ENCODE peak calls at places on chromosomes 2 and 18, in five cellular contexts. One of them, this sample, is unnamed.

GRCh38 chr2:27956895-27957294 is 66.4 kb downstream of the BABAM2 start:
- DNase-seq in SK-N-SH: no peak
- DNase-seq in lower lobe of right lung: no peak
- DNase-seq in brain microvascular endothelial cell: peak; percentile 24
- DNase-seq in astrocyte of the cerebellum: no peak
- DNase-seq in this sample: peak; percentile 40

GRCh38 chr2:27072950-27073349 is 1.5 kb upstream of the OST4 start:
- DNase-seq in astrocyte of the cerebellum: peak; percentile 63
- DNase-seq in brain microvascular endothelial cell: no peak
- DNase-seq in SK-N-SH: no peak
- DNase-seq in lower lobe of right lung: no peak
- DNase-seq in this sample: no peak

GRCh38 chr18:28208712-28209265 is 31.9 kb upstream of the CDH2 start:
- DNase-seq in astrocyte of the cerebellum: no peak
- DNase-seq in SK-N-SH: no peak
- DNase-seq in lower lobe of right lung: no peak
- DNase-seq in brain microvascular endothelial cell: no peak
- DNase-seq in this sample: no peak

GRCh38 chr2:16081316-16082200 is 141.2 kb downstream of the MYCN start:
- DNase-seq in SK-N-SH: no peak
- DNase-seq in lower lobe of right lung: no peak
- DNase-seq in astrocyte of the cerebellum: no peak
- DNase-seq in brain microvascular endothelial cell: no peak
- DNase-seq in this sample: no peak

GRCh38 chr2:169964740-169965139 is 137.5 kb downstream of the UBR3 start:
- DNase-seq in SK-N-SH: no peak
- DNase-seq in lower lobe of right lung: no peak
- DNase-seq in astrocyte of the cerebellum: no peak
- DNase-seq in brain microvascular endothelial cell: no peak
- DNase-seq in this sample: no peak

GRCh38 chr2:40213616-40214015 is 238.3 kb downstream of the SLC8A1 start:
- DNase-seq in lower lobe of right lung: no peak
- DNase-seq in astrocyte of the cerebellum: no peak
- DNase-seq in SK-N-SH: no peak
- DNase-seq in brain microvascular endothelial cell: no peak
- DNase-seq in this sample: no peak

GRCh38 chr2:173415663-173416469 is 61.2 kb downstream of the CDCA7 start:
- DNase-seq in SK-N-SH: no peak
- DNase-seq in brain microvascular endothelial cell: no peak
- DNase-seq in lower lobe of right lung: no peak
- DNase-seq in astrocyte of the cerebellum: no peak
- DNase-seq in this sample: no peak

GRCh38 chr2:47218066-47218581 is 63.0 kb upstream of the STPG4 start:
- DNase-seq in SK-N-SH: no peak
- DNase-seq in brain microvascular endothelial cell: no peak
- DNase-seq in lower lobe of right lung: peak; percentile 61
- DNase-seq in astrocyte of the cerebellum: no peak
- DNase-seq in this sample: no peak

GRCh38 chr2:229714736-229715541 is 584 bp upstream of the DNER start:
- DNase-seq in brain microvascular endothelial cell: peak; percentile 55
- DNase-seq in astrocyte of the cerebellum: peak; percentile 11
- DNase-seq in lower lobe of right lung: peak; percentile 68
- DNase-seq in SK-N-SH: peak; percentile 70
- DNase-seq in this sample: no peak

GRCh38 chr2:10271509-10271908 is 31.2 kb upstream of the HPCAL1 start:
- DNase-seq in lower lobe of right lung: no peak
- DNase-seq in astrocyte of the cerebellum: no peak
- DNase-seq in brain microvascular endothelial cell: no peak
- DNase-seq in SK-N-SH: no peak
- DNase-seq in this sample: no peak

GRCh38 chr2:30978854-30979253 is 159.4 kb downstream of the GALNT14 start:
- DNase-seq in lower lobe of right lung: no peak
- DNase-seq in astrocyte of the cerebellum: no peak
- DNase-seq in SK-N-SH: no peak
- DNase-seq in brain microvascular endothelial cell: no peak
- DNase-seq in this sample: no peak

GRCh38 chr2:172740871-172741270 is 5.2 kb downstream of the RAPGEF4 start:
- DNase-seq in astrocyte of the cerebellum: no peak
- DNase-seq in SK-N-SH: no peak
- DNase-seq in brain microvascular endothelial cell: no peak
- DNase-seq in lower lobe of right lung: no peak
- DNase-seq in this sample: no peak

GRCh38 chr2:239862613-239863012 is 162.5 kb downstream of the NDUFA10 start:
- DNase-seq in lower lobe of right lung: no peak
- DNase-seq in SK-N-SH: no peak
- DNase-seq in astrocyte of the cerebellum: no peak
- DNase-seq in brain microvascular endothelial cell: no peak
- DNase-seq in this sample: no peak

GRCh38 chr2:29012211-29012681 is 31.1 kb downstream of the TOGARAM2 start:
- DNase-seq in astrocyte of the cerebellum: no peak
- DNase-seq in SK-N-SH: peak; percentile 41
- DNase-seq in lower lobe of right lung: peak; percentile 60
- DNase-seq in brain microvascular endothelial cell: no peak
- DNase-seq in this sample: no peak

GRCh38 chr2:230411484-230412368 is 4.3 kb upstream of the SP100 start:
- DNase-seq in brain microvascular endothelial cell: peak; percentile 53
- DNase-seq in SK-N-SH: peak; percentile 85
- DNase-seq in astrocyte of the cerebellum: no peak
- DNase-seq in lower lobe of right lung: peak; percentile 76
- DNase-seq in this sample: no peak

GRCh38 chr2:38723173-38723572 is 28.0 kb downstream of the SRSF7 start:
- DNase-seq in lower lobe of right lung: no peak
- DNase-seq in astrocyte of the cerebellum: no peak
- DNase-seq in SK-N-SH: no peak
- DNase-seq in brain microvascular endothelial cell: no peak
- DNase-seq in this sample: no peak

GRCh38 chr2:218898109-218898878 is 17.6 kb downstream of the WNT10A start:
- DNase-seq in SK-N-SH: peak; percentile 94
- DNase-seq in astrocyte of the cerebellum: no peak
- DNase-seq in lower lobe of right lung: peak; percentile 81
- DNase-seq in brain microvascular endothelial cell: peak; percentile 30
- DNase-seq in this sample: no peak

GRCh38 chr18:21997207-21998143 is 171.9 kb upstream of the GATA6 start:
- DNase-seq in lower lobe of right lung: no peak
- DNase-seq in brain microvascular endothelial cell: peak; percentile 18
- DNase-seq in SK-N-SH: peak; percentile 53
- DNase-seq in astrocyte of the cerebellum: no peak
- DNase-seq in this sample: no peak

GRCh38 chr2:35468271-35468670 is 887.3 kb upstream of the CRIM1 start:
- DNase-seq in astrocyte of the cerebellum: peak; percentile 43
- DNase-seq in brain microvascular endothelial cell: peak; percentile 13
- DNase-seq in SK-N-SH: no peak
- DNase-seq in lower lobe of right lung: no peak
- DNase-seq in this sample: no peak

GRCh38 chr18:48202899-48203260 is 206.3 kb downstream of the ZBTB7C start:
- DNase-seq in lower lobe of right lung: no peak
- DNase-seq in brain microvascular endothelial cell: no peak
- DNase-seq in astrocyte of the cerebellum: no peak
- DNase-seq in SK-N-SH: no peak
- DNase-seq in this sample: no peak

GRCh38 chr2:214574077-214574775 is 163.4 kb downstream of the VWC2L start:
- DNase-seq in brain microvascular endothelial cell: no peak
- DNase-seq in astrocyte of the cerebellum: no peak
- DNase-seq in SK-N-SH: no peak
- DNase-seq in lower lobe of right lung: no peak
- DNase-seq in this sample: no peak

DNA sequence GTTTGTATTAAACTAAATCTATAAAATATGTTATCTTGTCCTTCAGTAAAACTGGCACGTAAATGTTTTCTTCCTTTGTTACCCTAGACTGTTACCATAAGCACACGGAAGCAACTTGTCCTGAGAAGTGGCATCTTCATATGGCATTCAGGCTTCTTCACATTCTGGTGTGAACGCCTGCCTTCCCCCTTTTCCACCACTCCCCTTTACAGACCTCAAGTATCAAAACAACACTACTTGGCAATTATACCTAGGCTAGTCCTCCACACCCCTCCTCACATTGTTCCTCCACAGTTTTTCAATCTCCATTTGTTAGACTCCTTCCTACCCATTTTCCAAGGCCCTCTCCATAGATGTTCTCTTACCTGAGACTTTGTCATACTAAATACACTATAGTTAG is 2.9 kb downstream of the MEX3C start:
- DNase-seq in astrocyte of the cerebellum: no peak
- DNase-seq in lower lobe of right lung: no peak
- DNase-seq in SK-N-SH: no peak
- DNase-seq in brain microvascular endothelial cell: no peak
- DNase-seq in this sample: no peak
- H3K4me3 ChIP-seq in astrocyte of the cerebellum: peak overlapping the region; percentile 95
- H3K4me3 ChIP-seq in lower lobe of right lung: peak overlapping the region; percentile 81
- H3K4me3 ChIP-seq in SK-N-SH: peak overlapping the region; percentile 76
- H3K4me3 ChIP-seq in brain microvascular endothelial cell: peak overlapping the region; percentile 93
- H3K4me3 ChIP-seq in this sample: peak overlapping the region; percentile 86

DNA sequence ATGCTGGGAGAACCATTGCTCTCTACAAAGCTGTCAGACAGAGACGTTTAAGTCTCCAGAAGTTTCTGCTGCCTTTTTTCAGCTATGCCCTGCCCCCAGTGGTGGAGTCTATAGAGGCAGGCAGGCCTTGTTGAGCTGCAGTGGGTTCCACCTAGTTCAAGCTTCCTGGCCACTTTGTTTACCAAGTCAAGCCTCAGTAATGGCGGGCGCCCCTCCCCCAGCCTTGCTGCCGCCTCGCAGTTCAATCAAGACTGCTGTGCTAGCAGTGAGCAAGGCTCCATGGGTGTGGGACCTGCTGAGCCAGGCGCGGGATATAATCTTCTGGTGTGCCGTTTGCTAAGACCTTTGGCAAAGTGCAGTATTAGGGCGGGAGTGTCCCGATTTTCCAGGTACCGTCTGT is 52.7 kb upstream of the SCYGR2 start:
- DNase-seq in SK-N-SH: no peak
- DNase-seq in astrocyte of the cerebellum: no peak
- DNase-seq in lower lobe of right lung: no peak
- DNase-seq in brain microvascular endothelial cell: peak; percentile 2
- DNase-seq in this sample: no peak
- TF ChIP-seq CTCF in SK-N-SH: no peak
- TF ChIP-seq CTCF in astrocyte of the cerebellum: no peak
- TF ChIP-seq CTCF in lower lobe of right lung: no peak
- TF ChIP-seq CTCF in brain microvascular endothelial cell: peak; percentile 46
- TF ChIP-seq CTCF in this sample: no peak

GRCh38 chr18:57432765-57433400 is 2.3 kb upstream of the ONECUT2 start:
- DNase-seq in brain microvascular endothelial cell: no peak
- DNase-seq in lower lobe of right lung: no peak
- DNase-seq in astrocyte of the cerebellum: no peak
- DNase-seq in SK-N-SH: no peak
- DNase-seq in this sample: no peak
- H3K4me3 ChIP-seq in brain microvascular endothelial cell: no peak overlapping the region
- H3K4me3 ChIP-seq in lower lobe of right lung: no peak overlapping the region
- H3K4me3 ChIP-seq in astrocyte of the cerebellum: no peak overlapping the region
- H3K4me3 ChIP-seq in SK-N-SH: no peak overlapping the region
- H3K4me3 ChIP-seq in this sample: no peak overlapping the region

GRCh38 chr2:236498369-236498768 is 71.3 kb upstream of the ACKR3 start:
- DNase-seq in lower lobe of right lung: peak; percentile 55
- DNase-seq in SK-N-SH: no peak
- DNase-seq in astrocyte of the cerebellum: peak; percentile 52
- DNase-seq in brain microvascular endothelial cell: no peak
- DNase-seq in this sample: no peak
- TF ChIP-seq CTCF in lower lobe of right lung: no peak
- TF ChIP-seq CTCF in SK-N-SH: no peak
- TF ChIP-seq CTCF in astrocyte of the cerebellum: no peak
- TF ChIP-seq CTCF in brain microvascular endothelial cell: no peak
- TF ChIP-seq CTCF in this sample: no peak

GRCh38 chr2:9083287-9083686 is 79.8 kb upstream of the MBOAT2 start:
- DNase-seq in lower lobe of right lung: no peak
- DNase-seq in SK-N-SH: no peak
- DNase-seq in astrocyte of the cerebellum: no peak
- DNase-seq in brain microvascular endothelial cell: no peak
- DNase-seq in this sample: no peak
- H3K4me3 ChIP-seq in lower lobe of right lung: no peak overlapping the region
- H3K4me3 ChIP-seq in SK-N-SH: no peak overlapping the region
- H3K4me3 ChIP-seq in astrocyte of the cerebellum: no peak overlapping the region
- H3K4me3 ChIP-seq in brain microvascular endothelial cell: no peak overlapping the region
- H3K4me3 ChIP-seq in this sample: no peak overlapping the region

DNA sequence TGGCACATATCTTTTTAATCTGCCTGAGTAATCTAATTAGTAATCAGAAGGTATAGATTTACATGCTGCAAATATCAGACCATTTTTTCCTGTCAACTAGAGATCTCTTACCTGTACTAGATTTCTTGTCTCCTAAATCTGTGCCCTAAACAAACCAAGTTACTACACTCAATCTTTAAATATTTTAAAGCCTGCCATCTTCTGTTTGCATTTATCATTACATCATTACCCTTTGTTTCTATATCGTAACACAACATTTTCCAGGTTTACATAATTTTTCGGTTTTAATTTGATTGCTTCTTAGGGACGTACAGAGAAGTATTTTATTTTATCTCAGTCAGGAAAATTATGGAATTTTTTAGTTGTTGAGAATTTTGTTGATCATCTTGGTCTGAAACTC is 25.7 kb downstream of the PSMA8 start:
- DNase-seq in astrocyte of the cerebellum: no peak
- DNase-seq in brain microvascular endothelial cell: no peak
- DNase-seq in lower lobe of right lung: no peak
- DNase-seq in SK-N-SH: no peak
- DNase-seq in this sample: no peak
- TF ChIP-seq CTCF in astrocyte of the cerebellum: no peak
- TF ChIP-seq CTCF in brain microvascular endothelial cell: no peak
- TF ChIP-seq CTCF in lower lobe of right lung: no peak
- TF ChIP-seq CTCF in SK-N-SH: peak; percentile 51
- TF ChIP-seq CTCF in this sample: no peak

This sample was measured in AG04449.